ENCODE peak calls at places on chromosomes 11 and 22, in ten cellular contexts. I is pancreas; Q is transverse colon; L is RWPE1; R is BJ; O is GM20000; E is colonic mucosa; X is endothelial cell of umbilical vein; P is CD8-positive, alpha-beta T cell; W is choroid plexus epithelial cell. N is an unnamed sample.

GRCh38 chr11:69388661-69389060 is 92.8 kb upstream of the LINC01488 start:
- DNase-seq in P (no peak), X (no peak), W (no peak), Q (no peak), I (no peak), E (no peak), L (no peak), R (no peak), O (no peak), N (no peak)

GRCh38 chr22:50027639-50028537 is 15.3 kb upstream of the IL17REL start:
- DNase-seq in I (no peak), W (peak), E (no peak), O (no peak), X (no peak), R (peak), L (peak), P (no peak), Q (peak), N (no peak)

GRCh38 chr22:44669725-44670027 is 32.3 kb upstream of the PRR5 start:
- DNase-seq in W (peak), E (no peak), L (no peak), O (no peak), P (no peak), Q (no peak), X (no peak), I (no peak), R (no peak), N (no peak)

GRCh38 chr22:20472629-20473442 is 22.8 kb downstream of the KLHL22 start:
- DNase-seq in R (no peak), E (no peak), I (no peak), P (no peak), X (no peak), O (no peak), Q (no peak), W (no peak), L (no peak), N (no peak)

GRCh38 chr11:130999992-131000770 is 83.9 kb upstream of the SNX19 start:
- DNase-seq in P (no peak), E (no peak), X (peak), O (no peak), I (no peak), Q (no peak), R (peak), W (peak), L (peak), N (no peak)

GRCh38 chr11:64933935-64934693 is 1.6 kb downstream of the GPHA2 start:
- DNase-seq in E (no peak), I (peak), Q (no peak), X (no peak), O (no peak), P (no peak), L (no peak), W (no peak), R (no peak), N (no peak)

GRCh38 chr11:119167933-119168332 is 592 bp upstream of the NLRX1 start:
- DNase-seq in I (no peak), O (no peak), P (no peak), L (no peak), R (no peak), W (peak), Q (peak), E (peak), X (no peak), N (no peak)

GRCh38 chr22:47164514-47165337 is 402.3 kb downstream of the TBC1D22A start:
- DNase-seq in R (no peak), Q (peak), E (no peak), X (peak), I (no peak), W (no peak), L (no peak), P (no peak), O (no peak), N (peak)

GRCh38 chr11:111426615-111427014 is 47.5 kb upstream of the POU2AF1 start:
- DNase-seq in P (no peak), W (no peak), O (no peak), R (no peak), Q (no peak), E (peak), I (no peak), X (no peak), L (peak), N (no peak)

GRCh38 chr11:23866641-23867040 is 630.2 kb upstream of the LUZP2 start:
- DNase-seq in O (no peak), X (no peak), E (no peak), P (no peak), W (no peak), L (peak), R (no peak), I (no peak), Q (no peak), N (no peak)

GRCh38 chr22:41479671-41480396 is 10.9 kb downstream of the ACO2 start:
- DNase-seq in I (no peak), X (no peak), O (no peak), E (no peak), Q (no peak), P (no peak), W (peak), L (no peak), R (no peak), N (no peak)

GRCh38 chr11:18368236-18368635 is 26.1 kb upstream of the LDHA start:
- DNase-seq in R (no peak), Q (no peak), L (peak), W (peak), E (no peak), O (no peak), I (no peak), X (no peak), P (no peak), N (no peak)

GRCh38 chr11:36455658-36456111 is 54.4 kb downstream of the TRAF6 start:
- DNase-seq in E (no peak), O (no peak), X (peak), P (no peak), R (peak), W (peak), L (peak), I (no peak), Q (peak), N (no peak)

GRCh38 chr22:50620861-50621490 is 7.0 kb downstream of the ARSA start:
- DNase-seq in Q (peak), I (no peak), X (no peak), P (peak), R (no peak), W (peak), L (no peak), E (peak), O (peak), N (no peak)

GRCh38 chr11:128814856-128815705 is 52.0 kb downstream of the KCNJ1 start:
- DNase-seq in R (peak), X (no peak), L (peak), Q (peak), W (peak), I (no peak), E (no peak), O (no peak), P (no peak), N (no peak)

GRCh38 chr22:35493074-35493473 is 47.6 kb upstream of the RASD2 start:
- DNase-seq in W (no peak), I (no peak), L (no peak), E (no peak), X (no peak), R (no peak), Q (no peak), P (no peak), O (no peak), N (no peak)

GRCh38 chr11:17769218-17769617 is 34.6 kb downstream of the KCNC1 start:
- DNase-seq in X (no peak), E (no peak), L (no peak), O (no peak), R (no peak), W (no peak), Q (no peak), P (no peak), I (no peak), N (no peak)

GRCh38 chr11:124446926-124447325 is 1.4 kb upstream of the OR8B8 start:
- DNase-seq in O (no peak), Q (no peak), I (no peak), P (no peak), R (no peak), W (peak), X (no peak), E (no peak), L (no peak), N (no peak)

GRCh38 chr22:23274891-23275694 is 94.8 kb downstream of the BCR start:
- DNase-seq in P (no peak), E (no peak), R (no peak), W (no peak), X (no peak), L (no peak), Q (no peak), O (no peak), I (no peak), N (no peak)
- TF ChIP-seq CTCF in P (no peak), E (no peak), R (no peak), W (no peak), X (no peak), L (no peak), Q (no peak), O (no peak), I (no peak), N (no peak)

GRCh38 chr11:629237-629583 is 2.2 kb upstream of the SCT start:
- DNase-seq in X (no peak), L (no peak), P (no peak), O (peak), E (no peak), R (no peak), Q (no peak), I (no peak), W (no peak), N (no peak)
- TF ChIP-seq CTCF in X (no peak), L (no peak), P (no peak), O (no peak), E (no peak), R (no peak), Q (no peak), I (no peak), W (peak), N (no peak)

DNA sequence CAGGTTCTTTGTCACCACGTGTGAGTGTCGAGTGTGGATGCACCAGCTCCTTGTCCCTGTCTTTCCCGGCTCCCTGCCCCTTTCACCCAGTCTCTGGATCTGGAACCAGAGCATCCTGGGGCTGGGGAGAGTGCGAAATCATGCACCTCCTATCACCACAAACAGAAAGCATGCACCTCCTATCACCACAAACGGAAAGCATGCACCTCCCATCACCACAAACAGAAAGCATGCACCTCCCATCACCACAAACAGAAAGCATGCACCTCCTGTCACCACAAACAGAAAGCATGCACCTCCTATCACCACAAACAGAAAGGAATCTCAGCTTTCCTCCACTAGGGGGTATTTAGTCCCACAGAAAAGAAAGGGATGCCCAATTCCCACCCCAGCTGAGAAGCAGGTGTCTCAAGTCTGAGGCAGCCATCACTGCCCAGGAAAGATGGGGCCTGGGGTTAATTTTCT is 5.9 kb upstream of the GLB1L3 start:
- DNase-seq in Q (no peak), E (no peak), L (no peak), P (no peak), O (no peak), X (no peak), W (peak), R (no peak), I (no peak), N (no peak)
- TF ChIP-seq CTCF in Q (no peak), E (no peak), L (no peak), P (no peak), O (no peak), X (peak), W (peak), R (no peak), I (no peak), N (no peak)

GRCh38 chr11:102886999-102887398 is 12.2 kb upstream of the MMP12 start:
- DNase-seq in Q (no peak), X (peak), O (no peak), W (no peak), I (no peak), P (no peak), L (peak), R (no peak), E (no peak), N (no peak)

GRCh38 chr11:102878595-102878994 is 3.8 kb upstream of the MMP12 start:
- DNase-seq in R (no peak), L (no peak), W (no peak), E (no peak), I (no peak), O (no peak), P (no peak), Q (no peak), X (no peak), N (no peak)

GRCh38 chr11:102882389-102883024 is 7.7 kb upstream of the MMP12 start:
- DNase-seq in P (no peak), O (peak), E (no peak), X (no peak), Q (no peak), L (no peak), W (peak), R (no peak), I (no peak), N (no peak)

GRCh38 chr11:102879801-102880200 is 5.0 kb upstream of the MMP12 start:
- DNase-seq in E (no peak), X (no peak), O (no peak), Q (peak), R (no peak), W (no peak), L (no peak), I (no peak), P (no peak), N (no peak)

GRCh38 chr11:102883132-102883531 is 8.3 kb upstream of the MMP12 start:
- DNase-seq in W (no peak), R (no peak), E (no peak), L (no peak), O (no peak), I (no peak), Q (no peak), X (no peak), P (no peak), N (no peak)
- TF ChIP-seq CTCF in W (no peak), R (no peak), E (no peak), L (no peak), O (no peak), I (no peak), Q (no peak), X (no peak), P (no peak), N (no peak)

DNA sequence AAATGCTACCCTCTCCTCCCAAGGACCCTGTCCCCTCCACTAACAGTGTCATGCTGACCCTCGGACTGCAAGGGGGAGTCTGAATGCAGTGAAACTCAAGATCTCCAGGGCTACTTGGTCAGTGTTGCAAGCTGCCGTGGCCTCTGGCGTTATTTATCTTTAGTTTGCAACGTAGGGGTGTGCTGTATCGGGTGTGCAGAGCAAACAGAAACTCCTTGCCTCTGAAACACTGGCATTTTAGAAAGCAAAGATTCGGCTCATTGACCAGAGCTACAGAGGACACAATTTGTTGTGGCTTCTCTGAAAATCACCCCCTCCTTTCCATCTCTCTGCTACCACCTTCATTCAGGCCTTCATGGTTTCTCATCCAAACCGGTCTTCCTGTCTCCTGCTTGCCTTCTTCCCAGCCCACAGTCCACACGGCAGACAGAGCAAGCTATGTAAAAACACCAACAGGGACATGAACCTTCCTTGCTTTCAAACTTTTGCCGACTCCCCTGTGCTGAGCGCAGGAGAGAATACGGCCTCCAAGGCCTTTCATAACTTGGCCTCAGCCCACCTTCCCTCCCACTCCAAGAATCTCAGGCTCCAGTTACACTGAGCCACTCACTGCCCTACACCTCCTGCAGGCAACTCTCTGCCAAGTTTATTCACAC is 14.9 kb downstream of the FZD4 start:
- DNase-seq in P (no peak), X (peak), L (no peak), E (no peak), Q (peak), W (peak), R (no peak), I (peak), O (no peak), N (no peak)
- TF ChIP-seq CTCF in P (no peak), X (no peak), L (no peak), E (no peak), Q (no peak), W (peak), R (no peak), I (no peak), O (no peak), N (no peak)

DNA sequence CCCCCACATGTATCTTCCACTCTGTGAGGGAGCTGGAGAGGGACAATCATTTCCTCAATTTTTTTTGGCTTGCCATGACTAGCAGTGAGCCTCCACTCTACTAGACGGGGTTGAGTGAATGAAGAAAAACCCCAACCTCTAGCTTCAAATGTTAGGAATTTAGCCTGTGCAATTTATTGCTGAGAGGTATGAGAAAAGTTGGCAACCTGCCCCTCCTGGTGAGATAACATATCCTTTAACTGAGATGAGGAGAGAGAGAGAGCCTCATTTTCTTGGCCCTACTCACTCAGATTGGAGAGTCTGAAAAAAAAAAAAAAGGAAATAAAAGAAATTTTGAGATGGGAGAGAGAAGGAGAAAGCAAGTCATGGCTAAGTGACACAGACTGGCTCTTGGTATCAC is 218.2 kb upstream of the CARD18 start:
- DNase-seq in L (no peak), X (no peak), I (no peak), R (no peak), P (no peak), Q (no peak), E (no peak), W (peak), O (no peak), N (no peak)
- TF ChIP-seq CTCF in L (no peak), X (no peak), I (no peak), R (no peak), P (no peak), Q (no peak), E (no peak), W (no peak), O (no peak), N (no peak)

GRCh38 chr11:75492181-75492820 is 33.4 kb downstream of the GDPD5 start:
- DNase-seq in R (no peak), Q (peak), E (no peak), X (peak), O (peak), L (peak), I (no peak), W (peak), P (peak), N (no peak)
- TF ChIP-seq CTCF in R (no peak), Q (no peak), E (no peak), X (no peak), O (no peak), L (no peak), I (no peak), W (no peak), P (no peak), N (no peak)

GRCh38 chr22:29793396-29793795 is 26.2 kb downstream of the UQCR10 start:
- DNase-seq in W (no peak), P (no peak), L (no peak), I (no peak), Q (no peak), R (no peak), X (no peak), O (no peak), E (no peak), N (no peak)
- TF ChIP-seq CTCF in W (no peak), P (no peak), L (no peak), I (no peak), Q (no peak), R (no peak), X (no peak), O (no peak), E (no peak), N (no peak)

N was measured in omental fat pad.